ENCODE peak calls at places on chromosomes 2 and 18, in seven cellular contexts. N is progenitor cell of endocrine pancreas; Q is neural crest cell; X is coronary artery; C is cardiac fibroblast; L is IMR-90; B is CD4-positive, alpha-beta T cell. G is an unnamed sample.

GRCh38 chr2:231672617-231673347 is 35.5 kb upstream of the PTMA start:
- DNase-seq in N (no peak), Q (no peak), X (peak; percentile 73), C (peak; percentile 63), L (peak; percentile 32), B (no peak), G (peak; percentile 84)

GRCh38 chr2:280655-281110 is 7.2 kb downstream of the ALKAL2 start:
- DNase-seq in N (no peak), Q (no peak), X (no peak), C (no peak), L (no peak), B (no peak), G (no peak)

GRCh38 chr2:15749460-15750432 is 158.1 kb downstream of the DDX1 start:
- DNase-seq in N (no peak), Q (no peak), X (peak; percentile 63), C (no peak), L (no peak), B (no peak), G (no peak)

GRCh38 chr18:66495844-66496243 is 108.0 kb downstream of the CDH19 start:
- DNase-seq in N (peak; percentile 75), Q (peak; percentile 73), X (no peak), C (peak; percentile 20), L (no peak), B (no peak), G (peak; percentile 1)

GRCh38 chr2:164151518-164151917 is 415.7 kb upstream of the FIGN start:
- DNase-seq in N (no peak), Q (no peak), X (no peak), C (peak; percentile 40), L (peak; percentile 70), B (no peak), G (no peak)

GRCh38 chr2:46650556-46651001 is 171.2 kb downstream of the TMEM247 start:
- DNase-seq in N (peak; percentile 50), Q (peak; percentile 70), X (no peak), C (peak; percentile 90), L (peak; percentile 90), B (peak; percentile 60), G (peak; percentile 63)

GRCh38 chr18:47724186-47724975 is 206.1 kb downstream of the SMAD2 start:
- DNase-seq in N (no peak), Q (no peak), X (no peak), C (no peak), L (no peak), B (no peak), G (no peak)

GRCh38 chr2:218138047-218138446 is 12.2 kb downstream of the CXCR2 start:
- DNase-seq in N (no peak), Q (no peak), X (no peak), C (no peak), L (no peak), B (no peak), G (no peak)

GRCh38 chr2:144938308-144938709 is 418.4 kb upstream of the ZEB2 start:
- DNase-seq in N (no peak), Q (no peak), X (no peak), C (peak; percentile 95), L (peak; percentile 80), B (no peak), G (no peak)

GRCh38 chr18:56124186-56124585 is 514.2 kb downstream of the TXNL1 start:
- DNase-seq in N (no peak), Q (no peak), X (no peak), C (no peak), L (peak; percentile 90), B (no peak), G (no peak)

GRCh38 chr2:54371461-54372065 is 84.6 kb upstream of the SPTBN1 start:
- DNase-seq in N (no peak), Q (no peak), X (no peak), C (no peak), L (no peak), B (no peak), G (no peak)

GRCh38 chr18:23994361-23994902 is 20.1 kb upstream of the TTC39C start:
- DNase-seq in N (no peak), Q (no peak), X (no peak), C (peak; percentile 76), L (peak; percentile 96), B (peak; percentile 39), G (no peak)

GRCh38 chr2:157948856-157949255 is 72.7 kb upstream of the ACVR1 start:
- DNase-seq in N (no peak), Q (no peak), X (no peak), C (no peak), L (no peak), B (no peak), G (no peak)

GRCh38 chr2:207995887-207996286 is 29.4 kb downstream of the PLEKHM3 start:
- DNase-seq in N (no peak), Q (no peak), X (no peak), C (no peak), L (peak; percentile 23), B (no peak), G (no peak)

GRCh38 chr2:157413342-157414035 is 30.4 kb downstream of the CYTIP start:
- DNase-seq in N (no peak), Q (no peak), X (no peak), C (no peak), L (no peak), B (peak; percentile 60), G (peak; percentile 55)

DNA sequence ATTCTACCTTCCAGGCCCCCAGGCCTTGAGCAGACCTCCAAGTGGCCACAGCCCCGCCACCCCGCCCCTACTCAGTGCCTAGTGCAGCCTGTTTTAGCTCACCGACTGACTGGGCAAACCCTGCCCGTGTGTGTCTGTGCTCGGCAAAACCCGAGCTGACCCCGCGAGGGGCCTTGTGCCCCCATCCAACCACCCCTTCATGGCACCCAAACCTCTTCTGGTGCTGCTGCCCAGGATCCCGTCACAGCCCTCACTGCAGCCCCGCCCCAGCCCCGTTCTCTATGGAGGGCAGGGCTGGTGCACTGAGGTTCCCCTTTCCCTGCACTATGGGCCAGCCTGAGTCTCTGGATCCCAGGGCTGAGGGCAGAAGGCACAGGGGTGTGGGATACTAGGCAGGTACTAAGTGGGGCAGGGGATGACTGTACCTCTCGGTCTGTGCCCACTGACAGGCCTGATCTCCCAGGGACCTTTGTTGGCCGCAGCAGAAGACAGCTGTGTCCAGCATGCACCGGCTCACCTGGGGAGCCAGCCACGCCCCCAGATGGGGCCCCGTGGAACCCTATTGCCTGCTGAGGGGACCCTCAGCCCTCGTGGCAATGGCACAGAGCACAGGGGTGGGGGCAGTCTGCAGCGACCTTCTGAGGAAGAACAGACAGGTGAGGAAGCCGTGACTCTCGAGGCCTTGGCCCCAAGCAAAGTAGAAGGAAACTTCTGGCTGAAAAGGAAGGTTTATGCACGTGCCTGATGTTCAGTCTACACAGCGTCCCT is 69.9 kb upstream of the OTOS start:
- DNase-seq in N (no peak), Q (no peak), X (no peak), C (no peak), L (no peak), B (no peak), G (peak; percentile 24)
- TF ChIP-seq CTCF in N (no peak), Q (no peak), X (no peak), C (no peak), L (no peak), B (no peak), G (no peak)

DNA sequence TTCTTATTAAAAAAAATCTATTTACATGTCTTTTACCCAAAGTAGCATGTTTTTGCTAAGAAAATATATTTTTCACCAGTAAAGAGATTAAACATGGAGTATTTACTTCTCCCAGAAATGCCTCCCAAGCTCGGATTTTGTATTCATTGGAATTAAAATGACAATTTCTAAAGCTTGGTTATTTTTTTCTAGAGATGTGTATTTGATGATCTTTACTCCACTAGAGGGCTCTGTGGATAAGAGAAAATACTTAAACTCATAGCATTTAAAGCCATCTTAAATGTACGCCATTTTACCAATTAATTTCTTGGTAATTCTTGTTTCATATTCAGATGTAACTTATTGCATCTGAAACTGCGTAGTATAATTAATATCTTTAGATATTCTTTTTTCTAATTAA is 461.4 kb downstream of the GALR1 start:
- DNase-seq in N (no peak), Q (no peak), X (no peak), C (no peak), L (no peak), B (no peak), G (no peak)
- TF ChIP-seq CTCF in N (peak; percentile 63), Q (peak; percentile 64), X (no peak), C (peak; percentile 12), L (peak; percentile 5), B (no peak), G (no peak)

GRCh38 chr2:7007846-7008741 is 90.9 kb downstream of the RNF144A start:
- DNase-seq in N (no peak), Q (no peak), X (peak; percentile 84), C (peak; percentile 93), L (no peak), B (no peak), G (no peak)
- TF ChIP-seq CTCF in N (no peak), Q (no peak), X (no peak), C (peak; percentile 50), L (no peak), B (no peak), G (no peak)

GRCh38 chr2:12722445-12723316 is 5.9 kb downstream of the TRIB2 start:
- DNase-seq in N (no peak), Q (no peak), X (no peak), C (no peak), L (no peak), B (no peak), G (no peak)
- TF ChIP-seq CTCF in N (peak; percentile 17), Q (no peak), X (no peak), C (peak; percentile 22), L (peak; percentile 9), B (no peak), G (no peak)

DNA sequence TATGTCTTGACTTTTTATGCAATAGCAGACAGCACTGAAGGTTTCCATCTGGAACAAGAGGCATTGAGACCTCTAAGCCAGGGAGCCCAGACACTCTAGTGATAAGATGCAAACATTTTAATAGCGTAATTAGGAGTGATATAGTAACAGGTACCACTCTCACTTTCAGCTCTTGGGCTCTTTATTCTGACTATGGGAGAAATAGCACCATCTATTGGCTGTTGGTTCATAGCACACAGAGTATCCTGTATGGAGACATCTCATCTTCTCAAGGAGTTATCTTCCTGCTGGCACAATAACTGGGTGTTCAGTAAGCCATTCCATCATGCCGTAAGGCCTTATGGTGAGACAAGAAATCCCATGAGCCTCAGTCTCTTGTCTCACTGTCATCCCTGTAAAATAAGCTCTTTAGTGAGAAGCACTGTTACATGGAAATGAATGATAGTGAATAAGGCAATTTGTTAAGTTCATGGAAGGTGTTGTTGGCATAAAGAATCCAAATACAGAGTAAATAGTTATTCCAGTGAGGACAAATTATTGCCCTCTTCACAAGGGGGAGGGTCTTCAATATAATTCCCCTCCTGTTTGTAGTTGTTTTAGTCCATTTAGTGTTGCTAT is 48.3 kb downstream of the THUMPD2 start:
- DNase-seq in N (no peak), Q (no peak), X (no peak), C (peak; percentile 37), L (peak; percentile 35), B (no peak), G (peak; percentile 42)
- TF ChIP-seq CTCF in N (peak; percentile 68), Q (peak; percentile 62), X (no peak), C (peak; percentile 68), L (peak; percentile 56), B (peak; percentile 42), G (peak; percentile 64)

GRCh38 chr2:105519516-105519915 is 120.7 kb upstream of the FHL2 start:
- DNase-seq in N (no peak), Q (no peak), X (no peak), C (no peak), L (no peak), B (no peak), G (no peak)
- TF ChIP-seq CTCF in N (no peak), Q (no peak), X (no peak), C (no peak), L (peak; percentile 29), B (no peak), G (no peak)

G was measured in GM13976.